ENCODE peak calls at places on chromosomes 5 and 9, in nine cellular contexts. One of them, this sample, is unnamed.

GRCh38 chr9:76707510-76707909 is 56.7 kb upstream of the PCA3 start:
- DNase-seq in MG63: no peak
- DNase-seq in cardiac muscle cell: no peak
- DNase-seq in A673: no peak
- DNase-seq in effector memory CD4-positive, alpha-beta T cell: no peak
- DNase-seq in aorta: no peak
- DNase-seq in neural crest cell: no peak
- DNase-seq in NCI-H1105 treated with DMSO at 0.1 percent for 48 hours: no peak
- DNase-seq in T47D: no peak
- DNase-seq in this sample: no peak

GRCh38 chr5:181133610-181134231 is 2.8 kb upstream of the OR2V1 start:
- DNase-seq in MG63: peak
- DNase-seq in cardiac muscle cell: no peak
- DNase-seq in A673: peak
- DNase-seq in effector memory CD4-positive, alpha-beta T cell: no peak
- DNase-seq in aorta: peak
- DNase-seq in neural crest cell: no peak
- DNase-seq in NCI-H1105 treated with DMSO at 0.1 percent for 48 hours: no peak
- DNase-seq in T47D: peak
- DNase-seq in this sample: peak

GRCh38 chr9:110125207-110125751 is 82.7 kb downstream of the C9orf152 start:
- DNase-seq in MG63: peak
- DNase-seq in cardiac muscle cell: peak
- DNase-seq in A673: no peak
- DNase-seq in effector memory CD4-positive, alpha-beta T cell: no peak
- DNase-seq in aorta: peak
- DNase-seq in neural crest cell: peak
- DNase-seq in NCI-H1105 treated with DMSO at 0.1 percent for 48 hours: no peak
- DNase-seq in T47D: no peak
- DNase-seq in this sample: no peak

GRCh38 chr5:151812757-151813309 is 41.1 kb downstream of the G3BP1 start:
- DNase-seq in MG63: no peak
- DNase-seq in cardiac muscle cell: peak
- DNase-seq in A673: no peak
- DNase-seq in effector memory CD4-positive, alpha-beta T cell: no peak
- DNase-seq in aorta: no peak
- DNase-seq in neural crest cell: no peak
- DNase-seq in NCI-H1105 treated with DMSO at 0.1 percent for 48 hours: no peak
- DNase-seq in T47D: no peak
- DNase-seq in this sample: no peak

GRCh38 chr5:88877826-88878225 is 5.2 kb downstream of the MEF2C start:
- DNase-seq in MG63: no peak
- DNase-seq in cardiac muscle cell: no peak
- DNase-seq in A673: no peak
- DNase-seq in effector memory CD4-positive, alpha-beta T cell: no peak
- DNase-seq in aorta: no peak
- DNase-seq in neural crest cell: no peak
- DNase-seq in NCI-H1105 treated with DMSO at 0.1 percent for 48 hours: no peak
- DNase-seq in T47D: no peak
- DNase-seq in this sample: no peak

GRCh38 chr5:171562822-171563221 is 143.4 kb downstream of the FGF18 start:
- DNase-seq in MG63: no peak
- DNase-seq in cardiac muscle cell: no peak
- DNase-seq in A673: no peak
- DNase-seq in effector memory CD4-positive, alpha-beta T cell: no peak
- DNase-seq in aorta: no peak
- DNase-seq in neural crest cell: no peak
- DNase-seq in NCI-H1105 treated with DMSO at 0.1 percent for 48 hours: no peak
- DNase-seq in T47D: no peak
- DNase-seq in this sample: no peak

GRCh38 chr9:131289301-131290038 is at the start of gene PLPP7:
- DNase-seq in MG63: peak
- DNase-seq in cardiac muscle cell: peak
- DNase-seq in A673: no peak
- DNase-seq in effector memory CD4-positive, alpha-beta T cell: no peak
- DNase-seq in aorta: peak
- DNase-seq in neural crest cell: peak
- DNase-seq in NCI-H1105 treated with DMSO at 0.1 percent for 48 hours: no peak
- DNase-seq in T47D: peak
- DNase-seq in this sample: peak

GRCh38 chr9:120912958-120913672 is 13.5 kb downstream of the TRAF1 start:
- DNase-seq in MG63: no peak
- DNase-seq in cardiac muscle cell: no peak
- DNase-seq in A673: no peak
- DNase-seq in effector memory CD4-positive, alpha-beta T cell: no peak
- DNase-seq in aorta: no peak
- DNase-seq in neural crest cell: no peak
- DNase-seq in NCI-H1105 treated with DMSO at 0.1 percent for 48 hours: no peak
- DNase-seq in T47D: no peak
- DNase-seq in this sample: no peak

GRCh38 chr5:5421149-5421960 is 1.1 kb upstream of the ICE1 start:
- DNase-seq in MG63: no peak
- DNase-seq in cardiac muscle cell: no peak
- DNase-seq in A673: peak
- DNase-seq in effector memory CD4-positive, alpha-beta T cell: no peak
- DNase-seq in aorta: no peak
- DNase-seq in neural crest cell: no peak
- DNase-seq in NCI-H1105 treated with DMSO at 0.1 percent for 48 hours: no peak
- DNase-seq in T47D: no peak
- DNase-seq in this sample: peak

GRCh38 chr5:107425541-107426031 is 245.2 kb downstream of the EFNA5 start:
- DNase-seq in MG63: peak
- DNase-seq in cardiac muscle cell: no peak
- DNase-seq in A673: peak
- DNase-seq in effector memory CD4-positive, alpha-beta T cell: no peak
- DNase-seq in aorta: no peak
- DNase-seq in neural crest cell: no peak
- DNase-seq in NCI-H1105 treated with DMSO at 0.1 percent for 48 hours: no peak
- DNase-seq in T47D: peak
- DNase-seq in this sample: no peak

GRCh38 chr5:52757527-52757926 is 30.2 kb upstream of the ITGA1 start:
- DNase-seq in MG63: no peak
- DNase-seq in cardiac muscle cell: no peak
- DNase-seq in A673: no peak
- DNase-seq in effector memory CD4-positive, alpha-beta T cell: no peak
- DNase-seq in aorta: no peak
- DNase-seq in neural crest cell: no peak
- DNase-seq in NCI-H1105 treated with DMSO at 0.1 percent for 48 hours: no peak
- DNase-seq in T47D: no peak
- DNase-seq in this sample: no peak

GRCh38 chr9:134688231-134688630 is 46.6 kb downstream of the COL5A1 start:
- DNase-seq in MG63: no peak
- DNase-seq in cardiac muscle cell: no peak
- DNase-seq in A673: no peak
- DNase-seq in effector memory CD4-positive, alpha-beta T cell: no peak
- DNase-seq in aorta: peak
- DNase-seq in neural crest cell: no peak
- DNase-seq in NCI-H1105 treated with DMSO at 0.1 percent for 48 hours: no peak
- DNase-seq in T47D: no peak
- DNase-seq in this sample: no peak

GRCh38 chr5:159104058-159104651 is 4.4 kb upstream of the EBF1 start:
- DNase-seq in MG63: no peak
- DNase-seq in cardiac muscle cell: peak
- DNase-seq in A673: no peak
- DNase-seq in effector memory CD4-positive, alpha-beta T cell: no peak
- DNase-seq in aorta: peak
- DNase-seq in neural crest cell: no peak
- DNase-seq in NCI-H1105 treated with DMSO at 0.1 percent for 48 hours: no peak
- DNase-seq in T47D: no peak
- DNase-seq in this sample: no peak

GRCh38 chr5:9546973-9547947 is 1.4 kb upstream of the SEMA5A start:
- DNase-seq in MG63: peak
- DNase-seq in cardiac muscle cell: peak
- DNase-seq in A673: no peak
- DNase-seq in effector memory CD4-positive, alpha-beta T cell: no peak
- DNase-seq in aorta: peak
- DNase-seq in neural crest cell: no peak
- DNase-seq in NCI-H1105 treated with DMSO at 0.1 percent for 48 hours: no peak
- DNase-seq in T47D: no peak
- DNase-seq in this sample: peak

GRCh38 chr9:133258061-133259015 is 16.7 kb downstream of the ABO start:
- DNase-seq in MG63: no peak
- DNase-seq in cardiac muscle cell: no peak
- DNase-seq in A673: no peak
- DNase-seq in effector memory CD4-positive, alpha-beta T cell: no peak
- DNase-seq in aorta: peak
- DNase-seq in neural crest cell: no peak
- DNase-seq in NCI-H1105 treated with DMSO at 0.1 percent for 48 hours: no peak
- DNase-seq in T47D: no peak
- DNase-seq in this sample: no peak

GRCh38 chr5:78327761-78328510 is 32.5 kb upstream of the SCAMP1 start:
- DNase-seq in MG63: no peak
- DNase-seq in cardiac muscle cell: no peak
- DNase-seq in A673: no peak
- DNase-seq in effector memory CD4-positive, alpha-beta T cell: no peak
- DNase-seq in aorta: no peak
- DNase-seq in neural crest cell: no peak
- DNase-seq in NCI-H1105 treated with DMSO at 0.1 percent for 48 hours: no peak
- DNase-seq in T47D: no peak
- DNase-seq in this sample: no peak

GRCh38 chr9:10274156-10274555 is 338.6 kb downstream of the PTPRD start:
- DNase-seq in MG63: no peak
- DNase-seq in cardiac muscle cell: peak
- DNase-seq in A673: no peak
- DNase-seq in effector memory CD4-positive, alpha-beta T cell: no peak
- DNase-seq in aorta: no peak
- DNase-seq in neural crest cell: no peak
- DNase-seq in NCI-H1105 treated with DMSO at 0.1 percent for 48 hours: no peak
- DNase-seq in T47D: no peak
- DNase-seq in this sample: no peak